ENCODE peak calls at places on chromosomes 6 and 20, in eight cellular contexts. One of them, this sample, is unnamed.

GRCh38 chr6:136980070-136980469 is 58.0 kb downstream of the SLC35D3 start:
- DNase-seq in effector memory CD8-positive, alpha-beta T cell: no peak
- DNase-seq in glomerular endothelial cell: no peak
- DNase-seq in Caki2: no peak
- DNase-seq in D341Med: no peak
- DNase-seq in RWPE2: no peak
- DNase-seq in substantia nigra: no peak
- DNase-seq in tibial nerve: no peak
- DNase-seq in this sample: no peak

GRCh38 chr20:23009636-23010035 is 25.5 kb upstream of the SSTR4 start:
- DNase-seq in tibial nerve: no peak
- DNase-seq in substantia nigra: no peak
- DNase-seq in RWPE2: no peak
- DNase-seq in effector memory CD8-positive, alpha-beta T cell: no peak
- DNase-seq in D341Med: no peak
- DNase-seq in glomerular endothelial cell: no peak
- DNase-seq in Caki2: no peak
- DNase-seq in this sample: no peak

GRCh38 chr6:117605169-117605826 is 3.0 kb upstream of the GOPC start:
- DNase-seq in tibial nerve: peak; percentile 56
- DNase-seq in substantia nigra: peak; percentile 58
- DNase-seq in D341Med: peak; percentile 64
- DNase-seq in Caki2: peak; percentile 53
- DNase-seq in glomerular endothelial cell: peak; percentile 68
- DNase-seq in RWPE2: no peak
- DNase-seq in effector memory CD8-positive, alpha-beta T cell: peak; percentile 44
- DNase-seq in this sample: no peak

GRCh38 chr6:114342086-114342825 is 567 bp downstream of the HS3ST5 start:
- DNase-seq in substantia nigra: peak; percentile 55
- DNase-seq in Caki2: no peak
- DNase-seq in RWPE2: no peak
- DNase-seq in glomerular endothelial cell: no peak
- DNase-seq in tibial nerve: no peak
- DNase-seq in D341Med: peak; percentile 70
- DNase-seq in effector memory CD8-positive, alpha-beta T cell: no peak
- DNase-seq in this sample: peak; percentile 34

GRCh38 chr20:40962733-40963504 is 65.7 kb upstream of the TOP1 start:
- DNase-seq in glomerular endothelial cell: no peak
- DNase-seq in RWPE2: peak; percentile 81
- DNase-seq in effector memory CD8-positive, alpha-beta T cell: peak; percentile 74
- DNase-seq in tibial nerve: peak; percentile 55
- DNase-seq in D341Med: peak; percentile 87
- DNase-seq in substantia nigra: peak; percentile 68
- DNase-seq in Caki2: peak; percentile 41
- DNase-seq in this sample: peak; percentile 78

GRCh38 chr6:49606696-49607390 is 29.8 kb downstream of the RHAG start:
- DNase-seq in tibial nerve: no peak
- DNase-seq in effector memory CD8-positive, alpha-beta T cell: no peak
- DNase-seq in Caki2: peak; percentile 65
- DNase-seq in glomerular endothelial cell: peak; percentile 84
- DNase-seq in RWPE2: no peak
- DNase-seq in substantia nigra: peak; percentile 50
- DNase-seq in D341Med: peak; percentile 79
- DNase-seq in this sample: no peak

GRCh38 chr6:98824163-98824906 is 10.0 kb upstream of the POU3F2 start:
- DNase-seq in effector memory CD8-positive, alpha-beta T cell: no peak
- DNase-seq in Caki2: no peak
- DNase-seq in glomerular endothelial cell: no peak
- DNase-seq in RWPE2: no peak
- DNase-seq in tibial nerve: no peak
- DNase-seq in D341Med: peak; percentile 57
- DNase-seq in substantia nigra: peak; percentile 61
- DNase-seq in this sample: no peak

GRCh38 chr6:145278163-145278807 is 457.0 kb downstream of the EPM2A start:
- DNase-seq in tibial nerve: no peak
- DNase-seq in effector memory CD8-positive, alpha-beta T cell: no peak
- DNase-seq in substantia nigra: no peak
- DNase-seq in Caki2: no peak
- DNase-seq in glomerular endothelial cell: no peak
- DNase-seq in RWPE2: no peak
- DNase-seq in D341Med: no peak
- DNase-seq in this sample: no peak

GRCh38 chr6:97048771-97049170 is 124.2 kb downstream of the KLHL32 start:
- DNase-seq in RWPE2: no peak
- DNase-seq in D341Med: no peak
- DNase-seq in tibial nerve: no peak
- DNase-seq in substantia nigra: no peak
- DNase-seq in effector memory CD8-positive, alpha-beta T cell: no peak
- DNase-seq in glomerular endothelial cell: no peak
- DNase-seq in Caki2: no peak
- DNase-seq in this sample: no peak

GRCh38 chr6:133889557-133890301 is 816 bp downstream of the TCF21 start:
- DNase-seq in D341Med: peak; percentile 37
- DNase-seq in Caki2: no peak
- DNase-seq in glomerular endothelial cell: no peak
- DNase-seq in effector memory CD8-positive, alpha-beta T cell: no peak
- DNase-seq in RWPE2: no peak
- DNase-seq in tibial nerve: no peak
- DNase-seq in substantia nigra: no peak
- DNase-seq in this sample: peak; percentile 63

GRCh38 chr20:8616792-8617191 is 452.1 kb upstream of the PLCB4 start:
- DNase-seq in Caki2: no peak
- DNase-seq in substantia nigra: no peak
- DNase-seq in effector memory CD8-positive, alpha-beta T cell: no peak
- DNase-seq in D341Med: no peak
- DNase-seq in RWPE2: no peak
- DNase-seq in tibial nerve: no peak
- DNase-seq in glomerular endothelial cell: no peak
- DNase-seq in this sample: no peak

GRCh38 chr6:69232506-69233194 is 564.2 kb downstream of the LMBRD1 start:
- DNase-seq in tibial nerve: peak; percentile 11
- DNase-seq in substantia nigra: peak; percentile 81
- DNase-seq in Caki2: peak; percentile 61
- DNase-seq in effector memory CD8-positive, alpha-beta T cell: no peak
- DNase-seq in RWPE2: peak; percentile 50
- DNase-seq in D341Med: peak; percentile 70
- DNase-seq in glomerular endothelial cell: peak; percentile 4
- DNase-seq in this sample: peak; percentile 83

GRCh38 chr6:41543087-41543486 is 3.1 kb upstream of the FOXP4 start:
- DNase-seq in glomerular endothelial cell: no peak
- DNase-seq in tibial nerve: no peak
- DNase-seq in D341Med: no peak
- DNase-seq in Caki2: no peak
- DNase-seq in RWPE2: no peak
- DNase-seq in substantia nigra: no peak
- DNase-seq in effector memory CD8-positive, alpha-beta T cell: no peak
- DNase-seq in this sample: no peak

This sample was measured in Right ventricle myocardium superior.